ENCODE peak calls at places on chromosome 5, in four cellular contexts. E is breast epithelium; H is activated T-helper 1 cell treated with anti-CD3 and anti-CD28 coated beads, Interleukin-12 subunit alpha, Interleukin-12 subunit beta, Interleukin-2, Interleukin-4 antibody, amounts not matched to agents 30 ng/mL and 10 ng/mL and 1 ng/mL, durations not matched to agents 14 hours and 24 hours and 36 hours; M is CD8-positive, alpha-beta T cell. L is an unnamed sample.

GRCh38 chr5:173881811-173882575 is 6.2 kb upstream of the CPEB4 start:
- DNase-seq in H (no peak), E (no peak), M (no peak), L (no peak)

GRCh38 chr5:98349251-98349989 is 424.0 kb upstream of the RGMB start:
- DNase-seq in E (no peak), H (no peak), M (no peak), L (no peak)

GRCh38 chr5:38212307-38212706 is 46.1 kb upstream of the EGFLAM start:
- DNase-seq in M (no peak), H (no peak), E (no peak), L (no peak)

GRCh38 chr5:118793091-118793490 is 195.3 kb downstream of the DTWD2 start:
- DNase-seq in H (no peak), M (no peak), E (no peak), L (no peak)

GRCh38 chr5:139841549-139841948 is 45.9 kb downstream of the PSD2 start:
- DNase-seq in M (no peak), H (no peak), E (no peak), L (no peak)

GRCh38 chr5:133273661-133274596 is 222.1 kb downstream of the HSPA4 start:
- DNase-seq in E (no peak), M (no peak), H (no peak), L (no peak)

GRCh38 chr5:21142791-21143190 is 1154.8 kb upstream of the CDH18 start:
- DNase-seq in M (no peak), E (no peak), H (no peak), L (no peak)

GRCh38 chr5:93722588-93722987 is 18.8 kb downstream of the POU5F2 start:
- DNase-seq in H (no peak), E (no peak), M (no peak), L (no peak)

GRCh38 chr5:172078027-172078426 is 71.6 kb upstream of the FBXW11 start:
- DNase-seq in M (no peak), H (no peak), E (no peak), L (no peak)

GRCh38 chr5:33306758-33307157 is 134.0 kb upstream of the TARS1 start:
- DNase-seq in H (no peak), E (no peak), M (no peak), L (no peak)